ENCODE peak calls at places on chromosomes 2 and 18, in four cellular contexts. P, K, L and V are unnamed samples.
A peak's percentile ranks its signal among the peaks of the same experiment; 100 is the strongest.

GRCh38 chr18:22433960-22434359 is 16.2 kb upstream of the CTAGE1 start:
- DNase-seq in P (no peak), K (no peak), L (peak; percentile 71), V (peak; percentile 13)

GRCh38 chr18:5673576-5673975 is 129.8 kb upstream of the EPB41L3 start:
- DNase-seq in P (no peak), K (no peak), L (no peak), V (no peak)

GRCh38 chr18:43312891-43313290 is 35.6 kb upstream of the SYT4 start:
- DNase-seq in P (no peak), K (no peak), L (no peak), V (no peak)

GRCh38 chr2:218021536-218022071 is 18.8 kb upstream of the TNS1 start:
- DNase-seq in P (no peak), K (no peak), L (no peak), V (no peak)

GRCh38 chr2:79849949-79850348 is 337.1 kb downstream of the CTNNA2 start:
- DNase-seq in P (no peak), K (no peak), L (no peak), V (no peak)

GRCh38 chr2:118678985-118679384 is 168.5 kb downstream of the EN1 start:
- DNase-seq in P (peak; percentile 34), K (no peak), L (no peak), V (no peak)

GRCh38 chr2:69581774-69582581 is 61.6 kb downstream of the AAK1 start:
- DNase-seq in P (peak; percentile 49), K (peak; percentile 84), L (peak; percentile 64), V (peak; percentile 68)

GRCh38 chr2:152176113-152176714 is 651 bp upstream of the STAM2 start:
- DNase-seq in P (no peak), K (peak; percentile 59), L (peak; percentile 39), V (peak; percentile 26)

GRCh38 chr18:78814321-78814720 is 165.3 kb upstream of the SALL3 start:
- DNase-seq in P (no peak), K (no peak), L (no peak), V (no peak)

GRCh38 chr2:61125798-61126197 is 36.2 kb upstream of the C2orf74 start:
- DNase-seq in P (no peak), K (no peak), L (no peak), V (no peak)

GRCh38 chr2:102122115-102122514 is 20.4 kb upstream of the IL1R1 start:
- DNase-seq in P (no peak), K (peak; percentile 87), L (peak; percentile 85), V (peak; percentile 97)

GRCh38 chr2:142670362-142670761 is 207.1 kb upstream of the KYNU start:
- DNase-seq in P (no peak), K (no peak), L (no peak), V (no peak)

GRCh38 chr2:3343012-3343411 is 34.6 kb downstream of the EIPR1 start:
- DNase-seq in P (no peak), K (no peak), L (no peak), V (no peak)

GRCh38 chr2:229408356-229408755 is 137.3 kb upstream of the PID1 start:
- DNase-seq in P (peak; percentile 89), K (peak; percentile 98), L (peak; percentile 97), V (peak; percentile 96)

GRCh38 chr2:81894451-81894990 is 1590.0 kb upstream of the LRRTM1 start:
- DNase-seq in P (peak; percentile 27), K (peak; percentile 76), L (peak; percentile 8), V (peak; percentile 3)

GRCh38 chr2:75405000-75405399 is 155.7 kb downstream of the EVA1A start:
- DNase-seq in P (no peak), K (no peak), L (no peak), V (no peak)

GRCh38 chr2:240392084-240392947 is 43.1 kb upstream of the GPC1 start:
- DNase-seq in P (no peak), K (peak; percentile 46), L (no peak), V (no peak)

GRCh38 chr18:41227993-41228392 is 727.0 kb upstream of the PIK3C3 start:
- DNase-seq in P (no peak), K (peak; percentile 11), L (no peak), V (no peak)

GRCh38 chr2:3535794-3536681 is 16.7 kb upstream of the ADI1 start:
- DNase-seq in P (peak; percentile 62), K (peak; percentile 92), L (peak; percentile 89), V (peak; percentile 91)

GRCh38 chr2:240632291-240632670 is 7.0 kb downstream of the GPR35 start:
- DNase-seq in P (no peak), K (no peak), L (no peak), V (no peak)

GRCh38 chr2:158179660-158180059 is 78.0 kb downstream of the UPP2 start:
- DNase-seq in P (peak; percentile 19), K (peak; percentile 49), L (peak; percentile 48), V (peak; percentile 12)

GRCh38 chr2:69123182-69123581 is 110.2 kb downstream of the ANTXR1 start:
- DNase-seq in P (no peak), K (no peak), L (no peak), V (peak; percentile 54)

GRCh38 chr2:168851674-168852320 is 38.4 kb downstream of the SPC25 start:
- DNase-seq in P (peak; percentile 40), K (peak; percentile 80), L (peak; percentile 80), V (peak; percentile 86)

GRCh38 chr2:239574434-239575156 is 173.8 kb upstream of the HDAC4 start:
- DNase-seq in P (no peak), K (no peak), L (peak; percentile 1), V (no peak)

GRCh38 chr2:84942964-84943421 is 28.0 kb upstream of the KCMF1 start:
- DNase-seq in P (no peak), K (peak; percentile 77), L (peak; percentile 42), V (peak; percentile 54)

GRCh38 chr2:152222975-152223638 is 47.5 kb upstream of the STAM2 start:
- DNase-seq in P (peak; percentile 84), K (peak; percentile 49), L (peak; percentile 97), V (peak; percentile 86)

GRCh38 chr2:134181219-134181618 is 72.7 kb upstream of the MGAT5 start:
- DNase-seq in P (no peak), K (no peak), L (no peak), V (no peak)

GRCh38 chr18:8177330-8178016 is 431.8 kb upstream of the RAB12 start:
- DNase-seq in P (no peak), K (no peak), L (peak; percentile 19), V (peak; percentile 36)

GRCh38 chr2:109217362-109218086 is 88.5 kb downstream of the SH3RF3 start:
- DNase-seq in P (peak; percentile 55), K (peak; percentile 97), L (peak; percentile 60), V (peak; percentile 93)